ENCODE peak calls at places on chromosomes 11 and 22, in four cellular contexts. Q is K562, J is GM12878, H is HepG2. W is an unnamed sample.

GRCh38 chr22:31302021-31302420 is 9.7 kb upstream of the PIK3IP1 start:
- DNase-seq in Q (no peak), J (no peak), H (no peak), W (no peak)

GRCh38 chr11:71454470-71455113 is 1.6 kb downstream of the NADSYN1 start:
- DNase-seq in Q (no peak), J (no peak), H (no peak), W (no peak)

GRCh38 chr11:44680982-44681597 is 45.7 kb upstream of the TSPAN18 start:
- DNase-seq in Q (no peak), J (no peak), H (no peak), W (no peak)

GRCh38 chr11:64762916-64763803 is 3.4 kb upstream of the PYGM start:
- DNase-seq in Q (no peak), J (no peak), H (no peak), W (no peak)

GRCh38 chr22:37634505-37635002 is 4.9 kb upstream of the SH3BP1 start:
- DNase-seq in Q (peak), J (no peak), H (no peak), W (no peak)

GRCh38 chr11:129457321-129457720 is 81.7 kb downstream of the BARX2 start:
- DNase-seq in Q (no peak), J (no peak), H (no peak), W (no peak)

GRCh38 chr11:13760115-13760514 is 91.6 kb downstream of the FAR1 start:
- DNase-seq in Q (no peak), J (no peak), H (no peak), W (no peak)

GRCh38 chr11:59247535-59248227 is 35.0 kb upstream of the MPEG1 start:
- DNase-seq in Q (no peak), J (no peak), H (no peak), W (no peak)

GRCh38 chr11:68669301-68670090 is 14.8 kb upstream of the GAL start:
- DNase-seq in Q (no peak), J (no peak), H (no peak), W (no peak)

GRCh38 chr11:746289-747175 is 732 bp upstream of the TALDO1 start:
- DNase-seq in Q (peak), J (no peak), H (no peak), W (no peak)

GRCh38 chr11:75668508-75669297 is at the start of gene MAP6:
- DNase-seq in Q (peak), J (no peak), H (no peak), W (peak)

GRCh38 chr11:122204206-122204605 is 88.2 kb upstream of the BLID start:
- DNase-seq in Q (no peak), J (no peak), H (no peak), W (no peak)

GRCh38 chr11:59997800-59998199 is 19.2 kb upstream of the OOSP4B start:
- DNase-seq in Q (no peak), J (no peak), H (no peak), W (no peak)

GRCh38 chr22:24741769-24742168 is 32.8 kb downstream of the PIWIL3 start:
- DNase-seq in Q (no peak), J (no peak), H (no peak), W (no peak)

GRCh38 chr22:24737582-24737981 is 36.9 kb downstream of the PIWIL3 start:
- DNase-seq in Q (no peak), J (no peak), H (no peak), W (no peak)

GRCh38 chr22:24731786-24732185 is 42.7 kb downstream of the PIWIL3 start:
- DNase-seq in Q (no peak), J (no peak), H (no peak), W (no peak)

GRCh38 chr22:24741357-24741756 is 33.2 kb downstream of the PIWIL3 start:
- DNase-seq in Q (no peak), J (no peak), H (no peak), W (no peak)

DNA sequence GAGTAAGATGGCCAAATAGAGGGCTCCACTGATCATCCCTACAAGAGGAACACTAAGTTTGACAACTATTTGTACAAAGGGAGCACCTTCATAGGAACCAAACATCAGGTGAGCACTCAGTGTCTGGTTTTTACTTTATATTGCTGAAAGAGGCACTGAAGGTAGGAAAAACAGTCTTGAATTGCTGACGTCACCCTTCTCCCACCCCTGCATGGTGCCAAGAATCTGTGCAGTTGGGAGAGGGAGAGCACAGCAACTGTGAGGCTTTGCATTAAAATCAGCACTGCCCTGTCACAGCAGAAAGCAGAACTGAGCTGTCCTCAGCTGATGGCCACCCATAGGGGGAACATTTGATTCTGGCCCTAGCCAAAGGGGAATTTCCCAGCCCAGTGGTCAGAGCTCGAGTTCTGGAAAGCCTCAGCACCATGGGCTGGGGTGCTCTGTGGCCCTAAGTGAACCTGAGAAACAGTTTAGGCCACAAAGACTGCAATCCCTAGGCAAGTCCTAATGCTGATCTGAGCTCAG is 37.9 kb downstream of the PIWIL3 start:
- DNase-seq in Q (no peak), J (no peak), H (no peak), W (no peak)
- TF ChIP-seq SP1 in Q (no peak), J (no peak), H (no peak), W (no peak)

GRCh38 chr22:25061605-25062377 is 109.3 kb downstream of the KIAA1671 start:
- DNase-seq in Q (no peak), J (no peak), H (no peak), W (no peak)

GRCh38 chr22:25061134-25061533 is 108.6 kb downstream of the KIAA1671 start:
- DNase-seq in Q (no peak), J (no peak), H (no peak), W (no peak)

GRCh38 chr22:25060522-25061071 is 108.1 kb downstream of the KIAA1671 start:
- DNase-seq in Q (no peak), J (no peak), H (no peak), W (no peak)

GRCh38 chr22:25064894-25065560 is 112.5 kb downstream of the KIAA1671 start:
- DNase-seq in Q (no peak), J (no peak), H (no peak), W (no peak)

DNA sequence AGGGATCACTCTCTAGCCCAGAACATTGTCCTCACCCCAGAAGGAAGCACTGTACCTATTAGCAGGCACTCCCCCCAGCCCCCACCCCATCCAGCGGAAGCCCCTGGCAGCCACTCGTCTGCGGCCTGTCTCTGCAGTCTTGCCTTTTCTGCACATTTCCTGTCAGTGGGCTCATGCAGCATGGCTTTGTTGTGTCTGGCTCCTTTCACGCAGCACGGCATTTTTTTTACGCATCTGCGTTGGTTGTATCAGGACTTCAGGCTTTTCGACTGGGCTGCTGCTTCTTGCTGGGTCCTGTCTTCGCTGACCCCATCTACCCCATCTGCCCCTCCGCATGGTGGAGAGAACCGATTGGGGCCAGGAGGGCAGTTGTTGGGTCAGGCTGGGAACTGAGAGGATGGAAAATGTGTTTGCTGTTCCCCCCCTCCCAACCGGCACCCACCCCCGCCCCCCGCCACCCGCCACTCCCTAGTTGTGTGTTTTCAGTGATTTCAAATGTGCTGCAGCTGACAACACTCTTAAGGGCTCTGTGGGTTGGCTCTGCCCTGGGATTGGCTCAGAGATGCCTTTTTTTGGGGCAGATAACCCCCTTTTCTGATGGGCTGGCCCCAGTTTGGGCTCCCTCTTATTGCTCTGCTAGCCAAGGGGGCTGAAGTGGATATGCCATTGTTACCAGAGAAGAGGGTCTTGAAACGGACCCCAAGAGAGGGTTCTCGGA is 110.0 kb downstream of the KIAA1671 start:
- DNase-seq in Q (no peak), J (no peak), H (no peak), W (no peak)
- TF ChIP-seq BHLHE40 in Q (no peak), J (no peak), H (no peak), W (no peak)

DNA sequence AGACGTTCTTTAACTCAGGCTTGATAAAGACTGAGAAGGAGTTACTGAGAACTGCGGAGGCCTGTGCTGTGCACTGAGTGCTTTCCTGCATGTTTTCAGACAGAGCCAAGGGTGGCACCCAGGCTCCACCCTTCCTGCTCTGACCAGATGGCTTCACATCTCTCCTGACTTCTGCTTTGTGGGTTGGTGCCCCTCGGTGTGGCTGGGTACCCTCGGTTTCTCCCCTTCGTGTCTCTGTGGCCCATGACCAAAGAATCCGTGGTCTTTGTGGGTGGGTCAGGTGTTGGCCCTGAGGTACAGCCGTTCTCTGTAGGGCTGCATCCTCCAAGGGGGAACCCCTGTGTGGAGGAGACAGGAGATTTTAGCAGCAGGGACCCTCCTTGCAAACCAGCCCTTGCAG is 34.3 kb downstream of the GRIK4 start:
- DNase-seq in Q (no peak), J (no peak), H (no peak), W (no peak)
- TF ChIP-seq SP1 in Q (no peak), J (no peak), H (no peak), W (no peak)

DNA sequence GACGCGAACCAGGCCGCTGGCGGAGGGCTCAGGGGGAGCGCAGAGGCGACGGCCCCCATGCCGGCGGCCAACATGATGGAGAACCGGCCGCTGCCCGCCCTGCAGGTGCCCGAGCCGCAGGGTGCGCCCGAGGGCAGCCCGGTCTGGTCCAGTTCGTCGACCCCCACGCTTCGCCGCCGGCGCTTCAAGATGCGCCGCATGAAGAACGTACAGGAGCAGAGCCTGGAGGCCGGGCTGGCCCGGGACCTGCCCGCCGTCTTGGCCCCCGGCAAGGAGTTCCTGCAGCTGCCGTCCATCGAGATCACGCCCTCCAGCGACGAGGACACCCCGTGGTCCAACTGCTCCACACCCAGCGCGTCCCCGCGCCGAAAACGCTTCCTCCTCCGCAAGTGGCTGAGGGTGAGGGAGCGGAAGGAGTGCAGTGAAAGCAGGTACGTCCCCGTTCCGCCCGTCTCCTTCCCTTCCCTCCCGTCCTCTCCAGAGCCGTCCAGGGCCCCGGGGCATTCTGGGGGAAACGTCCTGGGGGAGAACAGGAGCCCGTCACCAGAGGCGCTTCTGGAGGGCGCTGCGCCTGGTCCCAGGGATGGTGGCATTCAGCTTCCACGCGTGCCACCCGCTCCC is 777 bp downstream of the GRAMD1B start:
- DNase-seq in Q (no peak), J (no peak), H (no peak), W (peak)
- TF ChIP-seq BHLHE40 in Q (no peak), J (no peak), H (no peak), W (no peak)

GRCh38 chr22:45319319-45319675 is 9.6 kb downstream of the FAM118A start:
- DNase-seq in Q (no peak), J (no peak), H (no peak), W (peak)
- TF ChIP-seq SP1 in Q (no peak), J (no peak), H (no peak), W (no peak)

DNA sequence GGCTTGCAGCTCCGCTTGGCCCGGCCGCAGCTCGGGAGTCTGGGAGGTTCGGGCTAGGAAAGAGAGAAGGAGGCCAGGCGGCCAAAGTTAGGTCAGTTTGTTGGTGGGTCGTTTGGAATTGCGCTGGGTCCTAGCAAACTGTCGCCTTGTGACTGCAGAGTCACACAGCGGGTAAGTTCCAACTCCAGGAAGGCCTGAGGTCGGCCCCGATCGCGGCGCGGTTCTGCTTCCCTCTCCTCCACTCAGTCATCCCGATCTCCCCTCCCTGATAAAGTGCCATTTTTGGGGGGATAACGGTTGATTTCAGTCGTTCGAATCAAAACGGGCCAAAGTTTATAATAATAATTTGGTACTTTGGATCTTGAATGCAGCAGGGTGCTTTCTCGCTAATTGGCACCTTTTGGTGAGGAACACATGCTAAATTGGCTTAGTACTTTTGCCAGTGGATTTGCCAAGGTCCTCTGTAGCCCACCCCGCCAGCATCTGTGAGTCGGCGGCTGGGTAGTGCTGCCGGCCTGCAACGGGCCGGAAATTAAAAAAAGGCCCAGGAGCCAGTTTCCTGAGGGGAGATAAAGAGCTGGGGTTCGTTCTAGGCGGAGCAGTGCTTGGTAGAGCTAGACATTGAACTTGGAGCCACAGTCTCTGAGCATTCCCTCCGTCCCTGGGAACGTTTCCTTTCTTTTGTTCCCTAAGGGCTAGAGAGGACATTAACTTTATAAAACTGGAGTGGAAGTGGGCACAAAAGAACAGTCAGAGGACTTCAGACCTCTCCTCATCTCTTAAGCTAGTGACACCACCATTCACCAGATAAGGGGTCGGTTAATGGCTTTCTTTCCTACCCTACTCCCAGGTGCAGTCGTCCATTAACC is 927 bp downstream of the UBE2L3 start:
- DNase-seq in Q (peak), J (no peak), H (peak), W (no peak)
- TF ChIP-seq BHLHE40 in Q (peak), J (no peak), H (no peak), W (no peak)

DNA sequence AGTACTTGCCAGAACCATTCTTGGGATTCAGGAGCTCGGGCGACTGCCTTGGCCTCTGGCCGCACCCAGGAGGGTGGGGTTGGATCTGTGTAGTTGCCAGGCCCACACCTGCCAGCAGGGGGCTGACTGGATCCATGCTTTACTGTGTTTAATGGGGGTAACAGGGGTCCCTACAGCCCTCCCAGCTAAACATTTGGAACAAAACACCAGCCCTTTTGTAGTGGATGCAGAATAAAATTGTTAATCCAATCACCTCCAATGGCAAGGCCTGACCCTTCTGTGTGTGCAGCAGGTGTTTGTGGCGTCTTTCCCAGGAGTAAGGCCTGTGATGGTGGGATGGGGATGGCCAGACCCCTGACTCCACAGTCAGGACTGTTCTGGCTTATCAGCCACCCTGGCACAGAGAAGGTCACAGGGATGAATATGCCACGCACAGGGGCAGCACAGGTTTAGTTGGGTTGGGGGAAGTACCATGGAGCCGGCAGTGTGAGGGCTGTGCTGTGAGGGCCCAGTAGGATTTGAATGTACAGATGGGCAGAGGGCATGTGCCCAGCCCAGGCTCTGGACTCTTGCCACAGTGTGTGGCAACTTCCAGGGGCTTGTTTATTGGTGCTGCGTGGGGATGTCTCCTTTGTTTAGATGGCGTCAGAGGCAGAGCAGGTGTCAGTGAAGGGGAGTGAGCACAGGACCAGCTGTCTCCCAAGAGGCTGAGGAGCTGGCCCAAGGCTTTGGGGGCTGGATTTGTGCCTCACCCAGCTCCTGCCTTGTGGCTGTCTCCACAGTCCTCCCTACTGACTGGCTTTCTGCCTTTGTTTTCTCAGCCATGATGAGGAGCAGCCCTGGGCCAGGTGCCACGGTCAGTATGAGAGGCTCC is 22.2 kb downstream of the SUN2 start:
- DNase-seq in Q (peak), J (no peak), H (peak), W (peak)
- TF ChIP-seq SP1 in Q (no peak), J (no peak), H (no peak), W (no peak)

W was measured in HEK293T.